ENCODE peak calls at places on chromosomes 2 and 18, in nine cellular contexts. P is posterior cingulate gyrus; R is stimulated activated CD8-positive, alpha-beta memory T cell treated with anti-CD3 and anti-CD28 coated beads, Interleukin-15, amount 100 ng/mL, for 4 hours; Q is Peyer's patch; M is ELR; S is naive thymus-derived CD8-positive, alpha-beta T cell; H is NCI-H2107; J is GM12865; A is activated CD4-positive, alpha-beta T cell treated with anti-CD3 and anti-CD28 coated beads for 4 hours. Z is an unnamed sample.

GRCh38 chr2:241461693-241462677 is 46.4 kb downstream of the STK25 start:
- DNase-seq in J (no peak), S (no peak), P (no peak), H (no peak), Q (no peak), R (no peak), A (no peak), M (no peak), Z (no peak)

GRCh38 chr2:101295895-101296294 is 12.6 kb downstream of the RNF149 start:
- DNase-seq in M (peak), S (no peak), Q (no peak), P (no peak), R (no peak), A (no peak), J (no peak), H (no peak), Z (no peak)

GRCh38 chr2:109457811-109458210 is 156.0 kb downstream of the SEPTIN10 start:
- DNase-seq in Q (peak), P (no peak), H (no peak), J (peak), M (no peak), A (no peak), R (no peak), S (no peak), Z (no peak)

GRCh38 chr2:152594022-152594712 is 123.1 kb downstream of the PRPF40A start:
- DNase-seq in M (no peak), H (no peak), A (no peak), J (peak), Q (peak), S (no peak), P (no peak), R (no peak), Z (no peak)

GRCh38 chr2:164868563-164869419 is 27.2 kb upstream of the COBLL1 start:
- DNase-seq in P (no peak), Q (no peak), J (no peak), M (no peak), S (no peak), H (no peak), R (no peak), A (no peak), Z (no peak)

GRCh38 chr18:70232251-70232650 is 26.8 kb upstream of the RTTN start:
- DNase-seq in S (no peak), J (no peak), H (no peak), Q (no peak), R (no peak), A (no peak), M (no peak), P (no peak), Z (no peak)

GRCh38 chr2:204160991-204161390 is 224.4 kb downstream of the ICOS start:
- DNase-seq in M (no peak), J (no peak), P (no peak), H (no peak), Q (no peak), R (no peak), A (no peak), S (no peak), Z (no peak)

GRCh38 chr2:32772623-32773221 is 144.9 kb downstream of the TTC27 start:
- DNase-seq in M (peak), R (no peak), H (peak), P (no peak), A (no peak), S (no peak), Q (no peak), J (peak), Z (no peak)

GRCh38 chr2:190359896-190360376 is 16.5 kb downstream of the INPP1 start:
- DNase-seq in P (peak), Q (peak), H (no peak), J (peak), S (peak), A (peak), R (peak), M (peak), Z (peak)